ENCODE peak calls at places on chromosomes 13 and 19, in seven cellular contexts. L is GM12865; Z is stimulated activated CD4-positive, alpha-beta T cell treated with anti-CD3 and anti-CD28 coated beads, Interleukin-4, amount 100 ng/mL, for 24 hours; D is EL; T is activated B cell treated with CpG ODN at 0.5 μM for 24 hours; G is endothelial cell; P is SK-N-SH. J is an unnamed sample.

GRCh38 chr13:34867590-34867989 is 74.5 kb upstream of the NBEA start:
- DNase-seq in L (peak; percentile 39), Z (no peak), D (peak; percentile 53), T (no peak), G (no peak), P (no peak), J (no peak)

GRCh38 chr13:84139561-84140158 is 257.4 kb upstream of the SLITRK1 start:
- DNase-seq in L (no peak), Z (no peak), D (no peak), T (no peak), G (no peak), P (no peak), J (no peak)

GRCh38 chr13:33624740-33625139 is 193.2 kb upstream of the RFC3 start:
- DNase-seq in L (no peak), Z (no peak), D (no peak), T (no peak), G (no peak), P (no peak), J (no peak)

GRCh38 chr13:95261956-95262355 is 39.3 kb downstream of the ABCC4 start:
- DNase-seq in L (no peak), Z (no peak), D (no peak), T (no peak), G (no peak), P (no peak), J (no peak)

GRCh38 chr19:58544591-58545285 is 874 bp downstream of the TRIM28 start:
- DNase-seq in L (peak; percentile 72), Z (peak; percentile 71), D (no peak), T (no peak), G (peak; percentile 79), P (peak; percentile 96), J (peak; percentile 61)

GRCh38 chr13:38872693-38873092 is 117.9 kb downstream of the STOML3 start:
- DNase-seq in L (peak; percentile 73), Z (peak; percentile 37), D (peak; percentile 26), T (no peak), G (peak; percentile 69), P (peak; percentile 41), J (peak; percentile 37)

GRCh38 chr13:44103721-44104490 is 224.2 kb downstream of the LACC1 start:
- DNase-seq in L (no peak), Z (no peak), D (no peak), T (no peak), G (no peak), P (no peak), J (no peak)

GRCh38 chr13:111537115-111537728 is 216.8 kb downstream of the TEX29 start:
- DNase-seq in L (no peak), Z (no peak), D (no peak), T (no peak), G (no peak), P (no peak), J (no peak)

GRCh38 chr19:47176627-47177090 is 46.0 kb downstream of the SAE1 start:
- DNase-seq in L (no peak), Z (peak; percentile 53), D (peak; percentile 71), T (no peak), G (no peak), P (no peak), J (no peak)

GRCh38 chr13:53242015-53242414 is 213.4 kb downstream of the OLFM4 start:
- DNase-seq in L (no peak), Z (no peak), D (no peak), T (no peak), G (no peak), P (no peak), J (no peak)

GRCh38 chr13:114002009-114002544 is 28.2 kb upstream of the C13orf46 start:
- DNase-seq in L (no peak), Z (no peak), D (no peak), T (no peak), G (no peak), P (no peak), J (no peak)

GRCh38 chr19:43752287-43752875 is 2.4 kb downstream of the SMG9 start:
- DNase-seq in L (peak; percentile 57), Z (no peak), D (no peak), T (no peak), G (no peak), P (no peak), J (no peak)

GRCh38 chr13:33218020-33218419 is 67.5 kb downstream of the STARD13 start:
- DNase-seq in L (no peak), Z (no peak), D (peak; percentile 80), T (no peak), G (no peak), P (no peak), J (no peak)

GRCh38 chr13:109938255-109938936 is 152.0 kb upstream of the IRS2 start:
- DNase-seq in L (no peak), Z (no peak), D (peak; percentile 73), T (no peak), G (no peak), P (no peak), J (no peak)

GRCh38 chr19:18490719-18491118 is 31.2 kb downstream of the ELL start:
- DNase-seq in L (no peak), Z (no peak), D (no peak), T (no peak), G (no peak), P (no peak), J (no peak)

GRCh38 chr19:19405919-19406877 is 723 bp downstream of the GATAD2A start:
- DNase-seq in L (peak; percentile 52), Z (peak; percentile 60), D (peak; percentile 60), T (peak; percentile 59), G (peak; percentile 65), P (peak; percentile 80), J (peak; percentile 38)

GRCh38 chr19:45184115-45184514 is 5.5 kb downstream of the BLOC1S3 start:
- DNase-seq in L (no peak), Z (no peak), D (no peak), T (no peak), G (no peak), P (no peak), J (no peak)

GRCh38 chr19:53101518-53101917 is 1.7 kb downstream of the ZNF160 start:
- DNase-seq in L (no peak), Z (no peak), D (peak; percentile 48), T (no peak), G (no peak), P (peak; percentile 34), J (no peak)

GRCh38 chr19:41433171-41433570 is 6.0 kb upstream of the B3GNT8 start:
- DNase-seq in L (no peak), Z (no peak), D (no peak), T (no peak), G (no peak), P (no peak), J (no peak)

GRCh38 chr13:71786815-71787214 is 80.2 kb downstream of the DACH1 start:
- DNase-seq in L (no peak), Z (no peak), D (no peak), T (no peak), G (no peak), P (no peak), J (no peak)

GRCh38 chr13:48707405-48707804 is 53.7 kb downstream of the CYSLTR2 start:
- DNase-seq in L (no peak), Z (no peak), D (no peak), T (no peak), G (no peak), P (no peak), J (no peak)

GRCh38 chr19:50325310-50326100 is 3.7 kb downstream of the KCNC3 start:
- DNase-seq in L (peak; percentile 85), Z (peak; percentile 71), D (peak; percentile 42), T (peak; percentile 89), G (no peak), P (peak; percentile 100), J (peak; percentile 84)

GRCh38 chr19:5128932-5129389 is 160.0 kb downstream of the KDM4B start:
- DNase-seq in L (no peak), Z (no peak), D (no peak), T (no peak), G (no peak), P (no peak), J (peak; percentile 44)

GRCh38 chr13:21478881-21479808 is 20.0 kb upstream of the ZDHHC20 start:
- DNase-seq in L (peak; percentile 80), Z (peak; percentile 63), D (peak; percentile 76), T (no peak), G (peak; percentile 61), P (peak; percentile 47), J (no peak)

GRCh38 chr13:66546534-66547379 is 683.4 kb downstream of the PCDH9 start:
- DNase-seq in L (no peak), Z (no peak), D (peak; percentile 36), T (no peak), G (no peak), P (no peak), J (no peak)

GRCh38 chr13:95834134-95834765 is 157.3 kb downstream of the DNAJC3 start:
- DNase-seq in L (peak; percentile 69), Z (peak; percentile 64), D (peak; percentile 69), T (peak; percentile 45), G (peak; percentile 75), P (peak; percentile 69), J (peak; percentile 51)

GRCh38 chr19:32287811-32288227 is 57.6 kb upstream of the ZNF507 start:
- DNase-seq in L (peak; percentile 25), Z (no peak), D (peak; percentile 65), T (no peak), G (peak; percentile 65), P (no peak), J (peak; percentile 26)

GRCh38 chr19:50457300-50457699 is 19.0 kb upstream of the EMC10 start:
- DNase-seq in L (no peak), Z (no peak), D (no peak), T (no peak), G (no peak), P (no peak), J (no peak)

GRCh38 chr13:108086678-108087077 is 128.7 kb downstream of the LIG4 start:
- DNase-seq in L (peak; percentile 23), Z (no peak), D (no peak), T (no peak), G (peak; percentile 8), P (no peak), J (no peak)

GRCh38 chr19:44345969-44346368 is 10.5 kb downstream of the ZNF112 start:
- DNase-seq in L (no peak), Z (no peak), D (no peak), T (no peak), G (no peak), P (no peak), J (no peak)

GRCh38 chr19:18309525-18310064 is 13.3 kb downstream of the LSM4 start:
- DNase-seq in L (no peak), Z (no peak), D (no peak), T (no peak), G (no peak), P (no peak), J (no peak)

GRCh38 chr13:33110713-33111413 is 94.6 kb downstream of the KL start:
- DNase-seq in L (peak; percentile 73), Z (no peak), D (no peak), T (no peak), G (no peak), P (no peak), J (no peak)

GRCh38 chr13:53045110-53045509 is 16.5 kb downstream of the OLFM4 start:
- DNase-seq in L (no peak), Z (no peak), D (no peak), T (no peak), G (no peak), P (peak; percentile 21), J (no peak)

GRCh38 chr19:50362656-50363424 is 2.6 kb downstream of the NAPSA start:
- DNase-seq in L (no peak), Z (peak; percentile 61), D (no peak), T (no peak), G (no peak), P (no peak), J (no peak)

GRCh38 chr19:31470229-31470939 is 121.1 kb upstream of the TSHZ3 start:
- DNase-seq in L (no peak), Z (no peak), D (no peak), T (no peak), G (no peak), P (no peak), J (no peak)

GRCh38 chr19:2318923-2319322 is 9.5 kb downstream of the LSM7 start:
- DNase-seq in L (no peak), Z (no peak), D (no peak), T (no peak), G (no peak), P (no peak), J (no peak)

GRCh38 chr13:64471916-64472315 is 2758.2 kb downstream of the PCDH9 start:
- DNase-seq in L (no peak), Z (no peak), D (peak; percentile 59), T (no peak), G (no peak), P (peak; percentile 22), J (no peak)

GRCh38 chr13:59680429-59681024 is 483.2 kb downstream of the DIAPH3 start:
- DNase-seq in L (peak; percentile 37), Z (no peak), D (peak; percentile 33), T (no peak), G (no peak), P (no peak), J (no peak)